ENCODE peak calls at places on chromosomes 3 and 15, in four cellular contexts. N, P, V and X are unnamed samples.

GRCh38 chr15:78216276-78217229 is 17.8 kb downstream of the ACSBG1 start:
- DNase-seq in N (no peak), P (no peak), V (no peak), X (no peak)

GRCh38 chr15:99082798-99083197 is 22.1 kb upstream of the SYNM start:
- DNase-seq in N (no peak), P (no peak), V (no peak), X (no peak)

GRCh38 chr3:50602675-50603191 is 8.8 kb downstream of the CISH start:
- DNase-seq in N (no peak), P (no peak), V (no peak), X (no peak)

GRCh38 chr3:25427155-25428002 is 684 bp upstream of the RARB start:
- DNase-seq in N (no peak), P (no peak), V (no peak), X (no peak)

GRCh38 chr15:27535445-27536129 is 563.5 kb downstream of the OCA2 start:
- DNase-seq in N (no peak), P (no peak), V (no peak), X (no peak)

GRCh38 chr15:27743078-27743477 is 356.0 kb downstream of the OCA2 start:
- DNase-seq in N (no peak), P (no peak), V (no peak), X (no peak)

GRCh38 chr15:82647045-82647834 is at the start of gene CPEB1:
- DNase-seq in N (peak), P (no peak), V (no peak), X (peak)

GRCh38 chr3:127487196-127487595 is 103.3 kb downstream of the TPRA1 start:
- DNase-seq in N (no peak), P (no peak), V (no peak), X (no peak)

GRCh38 chr3:139970526-139970925 is 35.5 kb downstream of the CLSTN2 start:
- DNase-seq in N (no peak), P (no peak), V (no peak), X (no peak)

GRCh38 chr3:128488995-128489859 is 3.8 kb downstream of the GATA2 start:
- DNase-seq in N (no peak), P (no peak), V (no peak), X (peak)

GRCh38 chr3:194029846-194030245 is 106.1 kb upstream of the HES1 start:
- DNase-seq in N (no peak), P (no peak), V (no peak), X (no peak)

GRCh38 chr3:42505203-42505848 is 2.9 kb downstream of the VIPR1 start:
- DNase-seq in N (no peak), P (no peak), V (no peak), X (no peak)

GRCh38 chr3:125651246-125651645 is 55.9 kb upstream of the OSBPL11 start:
- DNase-seq in N (peak), P (no peak), V (no peak), X (no peak)

DNA sequence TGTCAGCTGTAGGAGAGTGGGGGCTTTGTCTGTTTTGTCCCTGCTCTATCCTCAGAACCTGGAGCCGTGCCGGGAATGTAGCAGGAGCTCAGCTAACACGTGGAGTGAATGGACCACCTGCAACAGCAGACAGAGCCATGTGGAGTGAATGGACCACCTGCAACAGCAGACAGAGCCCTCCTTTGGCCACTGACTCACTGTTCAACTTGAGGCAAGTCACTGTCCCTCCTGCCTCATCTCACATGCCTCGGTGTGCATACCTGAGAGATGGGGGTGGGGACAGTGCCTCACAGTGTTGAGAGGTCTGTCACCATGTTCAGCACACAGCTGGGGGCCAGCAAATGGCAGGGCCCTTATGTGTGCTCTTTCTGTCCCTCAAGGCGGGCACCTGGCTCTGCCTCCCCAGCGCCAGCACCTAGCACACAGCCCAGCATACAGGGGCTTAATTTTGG is 27.9 kb downstream of the FEM1B start:
- DNase-seq in N (no peak), P (no peak), V (no peak), X (no peak)
- TF ChIP-seq CHD1 in N (no peak), P (no peak), V (no peak), X (no peak)

DNA sequence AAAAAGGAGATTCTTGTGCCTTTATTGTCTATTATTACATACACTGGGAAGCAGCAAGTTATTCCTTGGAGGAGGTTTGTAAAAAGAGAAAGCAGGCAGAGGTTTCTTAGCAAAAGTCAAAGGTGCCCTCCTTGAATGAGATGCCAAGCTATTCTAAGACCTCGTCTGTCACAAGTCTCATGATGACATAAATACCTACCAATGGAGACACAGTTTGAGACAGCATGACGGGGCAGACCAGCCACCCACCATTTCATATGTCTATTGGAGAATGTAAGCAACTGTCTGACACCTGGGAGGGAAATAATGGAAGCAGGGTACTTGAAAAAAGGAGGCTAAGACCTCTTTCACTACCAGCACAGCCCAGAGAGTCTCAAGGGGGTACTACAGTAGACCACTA is 2.2 kb downstream of the RGMA start:
- DNase-seq in N (no peak), P (no peak), V (no peak), X (no peak)
- TF ChIP-seq CHD1 in N (no peak), P (no peak), V (no peak), X (no peak)

GRCh38 chr15:81531141-81531592 is 157.2 kb upstream of the TMC3 start:
- DNase-seq in N (peak), P (no peak), V (no peak), X (no peak)
- TF ChIP-seq CHD1 in N (no peak), P (no peak), V (no peak), X (no peak)

GRCh38 chr3:28923994-28924393 is 356.9 kb upstream of the RBMS3 start:
- DNase-seq in N (no peak), P (no peak), V (no peak), X (no peak)

GRCh38 chr3:28922376-28922775 is 358.5 kb upstream of the RBMS3 start:
- DNase-seq in N (no peak), P (no peak), V (no peak), X (no peak)

DNA sequence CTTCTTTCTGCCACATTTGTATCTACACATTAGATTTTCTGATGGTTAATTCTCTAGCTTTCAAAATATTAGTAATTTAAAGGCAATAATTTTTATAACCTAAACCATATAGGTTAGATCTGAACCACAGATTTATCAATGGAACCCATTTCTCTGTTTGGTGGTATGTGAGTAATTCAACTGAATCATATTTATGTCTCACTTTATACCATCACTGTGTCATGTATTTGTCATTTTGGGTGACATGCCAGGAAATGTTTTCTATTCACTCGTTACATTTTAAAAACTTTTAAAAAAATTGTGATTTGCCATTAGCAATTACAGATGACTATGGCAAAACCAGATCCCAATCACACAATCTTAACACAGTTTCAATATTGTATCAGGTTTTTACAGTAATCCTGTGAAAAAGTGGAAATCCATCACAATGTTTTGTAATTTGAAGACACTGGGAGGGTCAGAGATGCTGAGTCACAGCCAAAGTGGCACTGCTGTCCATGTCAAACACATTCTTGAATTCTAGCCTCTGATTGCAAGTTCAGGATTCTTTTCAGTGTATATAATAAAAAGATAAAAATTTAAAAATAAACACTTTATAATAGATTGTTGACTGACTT is 356.0 kb upstream of the RBMS3 start:
- DNase-seq in N (no peak), P (no peak), V (no peak), X (no peak)
- TF ChIP-seq CHD1 in N (no peak), P (no peak), V (no peak), X (no peak)

GRCh38 chr3:28576590-28577220 is 228.1 kb upstream of the AZI2 start:
- DNase-seq in N (no peak), P (no peak), V (no peak), X (no peak)
- TF ChIP-seq CHD1 in N (no peak), P (no peak), V (no peak), X (no peak)

GRCh38 chr3:30233924-30234666 is 372.3 kb upstream of the TGFBR2 start:
- DNase-seq in N (no peak), P (no peak), V (no peak), X (no peak)

GRCh38 chr3:30236011-30236410 is 370.4 kb upstream of the TGFBR2 start:
- DNase-seq in N (no peak), P (no peak), V (no peak), X (no peak)

GRCh38 chr3:30232546-30232945 is 373.9 kb upstream of the TGFBR2 start:
- DNase-seq in N (no peak), P (no peak), V (no peak), X (no peak)

GRCh38 chr3:30231277-30232141 is 374.9 kb upstream of the TGFBR2 start:
- DNase-seq in N (peak), P (no peak), V (no peak), X (no peak)

GRCh38 chr3:30232142-30232541 is 374.3 kb upstream of the TGFBR2 start:
- DNase-seq in N (peak), P (no peak), V (no peak), X (no peak)
- TF ChIP-seq CHD1 in N (no peak), P (no peak), V (no peak), X (no peak)

DNA sequence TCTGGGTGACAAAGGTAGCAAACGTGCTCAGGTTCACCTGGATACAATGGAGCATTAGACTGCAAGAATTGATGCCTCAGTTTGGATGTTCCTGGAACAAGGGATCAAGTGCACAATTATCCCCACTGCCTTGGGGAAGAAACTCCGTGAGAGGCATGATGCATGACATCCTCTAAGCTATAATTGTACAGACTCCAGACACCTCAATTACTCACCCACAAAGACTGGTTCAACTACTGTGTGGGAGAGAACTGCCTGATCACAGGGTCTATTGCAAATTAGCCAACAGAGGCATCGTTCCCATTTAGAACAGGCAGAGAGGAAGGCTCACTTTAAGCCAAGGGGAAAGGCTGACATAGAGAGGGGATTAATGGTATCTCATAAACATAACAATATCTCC is 43.5 kb downstream of the ARRDC4 start:
- DNase-seq in N (no peak), P (no peak), V (no peak), X (no peak)
- TF ChIP-seq CHD1 in N (no peak), P (no peak), V (no peak), X (no peak)

GRCh38 chr15:101062471-101063171 is 143.5 kb downstream of the LRRK1 start:
- DNase-seq in N (no peak), P (peak), V (peak), X (no peak)
- TF ChIP-seq CHD1 in N (no peak), P (no peak), V (no peak), X (no peak)